ENCODE peak calls at places on chromosomes 4 and X, in nine cellular contexts. B is heart right ventricle; F is NCI-H1694 treated with DMSO at 0.1 percent for 48 hours; C is GM06990; I is NCI-H1092 treated with DMSO at 0.1 percent for 48 hours; M is stimulated activated CD4-positive, alpha-beta T cell treated with anti-CD3 and anti-CD28 coated beads, TNF-alpha, amount 100 ng/mL, for 48 hours; K is AG10803; P is activated CD8-positive, alpha-beta memory T cell treated with anti-CD3 and anti-CD28 coated beads for 48 hours; A is breast epithelium. Q is an unnamed sample.

GRCh38 chr4:22483551-22483981 is 32.3 kb downstream of the ADGRA3 start:
- DNase-seq in B (no peak), F (no peak), C (peak), I (no peak), M (no peak), K (peak), P (no peak), A (no peak), Q (no peak)

GRCh38 chrX:93673869-93674271 is at the start of gene FAM133A:
- DNase-seq in B (peak), F (peak), C (no peak), I (peak), M (no peak), K (peak), P (no peak), A (no peak), Q (no peak)

GRCh38 chr4:58113083-58113482 is 1002.9 kb upstream of the IGFBP7 start:
- DNase-seq in B (no peak), F (peak), C (no peak), I (no peak), M (no peak), K (no peak), P (no peak), A (no peak), Q (no peak)

GRCh38 chr4:173506780-173507211 is 23.2 kb downstream of the HAND2 start:
- DNase-seq in B (peak), F (no peak), C (no peak), I (no peak), M (no peak), K (no peak), P (no peak), A (no peak), Q (no peak)

GRCh38 chr4:152715076-152715475 is 35.3 kb upstream of the TMEM154 start:
- DNase-seq in B (no peak), F (no peak), C (no peak), I (no peak), M (no peak), K (no peak), P (no peak), A (no peak), Q (no peak)

GRCh38 chr4:101807351-101807750 is 16.8 kb downstream of the BANK1 start:
- DNase-seq in B (no peak), F (no peak), C (no peak), I (no peak), M (no peak), K (no peak), P (no peak), A (no peak), Q (no peak)

GRCh38 chr4:98653890-98654867 is 4.2 kb downstream of the TSPAN5 start:
- DNase-seq in B (no peak), F (no peak), C (no peak), I (no peak), M (no peak), K (peak), P (no peak), A (no peak), Q (no peak)

GRCh38 chr4:138263438-138263837 is 21.3 kb upstream of the SLC7A11 start:
- DNase-seq in B (no peak), F (no peak), C (no peak), I (no peak), M (no peak), K (peak), P (no peak), A (no peak), Q (no peak)

Q was measured in Panc1.